ENCODE peak calls at places on chromosomes 7 and 10, in seven cellular contexts. One of them, this sample, is unnamed.

GRCh38 chr10:34861293-34862004 is 46.4 kb upstream of the PARD3 start:
- DNase-seq in SHP77: peak
- DNase-seq in iPS-NIHi11: no peak
- DNase-seq in germinal center: no peak
- DNase-seq in activated CD4-positive, CD25-positive, alpha-beta regulatory T cell: no peak
- DNase-seq in skeletal muscle cell: peak
- DNase-seq in aorta: no peak
- DNase-seq in this sample: no peak

GRCh38 chr10:97858001-97858439 is 8.4 kb downstream of the GOLGA7B start:
- DNase-seq in SHP77: no peak
- DNase-seq in skeletal muscle cell: no peak
- DNase-seq in aorta: no peak
- DNase-seq in germinal center: no peak
- DNase-seq in iPS-NIHi11: no peak
- DNase-seq in activated CD4-positive, CD25-positive, alpha-beta regulatory T cell: no peak
- DNase-seq in this sample: peak

GRCh38 chr10:98260350-98260749 is 7.6 kb downstream of the LOXL4 start:
- DNase-seq in aorta: no peak
- DNase-seq in skeletal muscle cell: no peak
- DNase-seq in SHP77: no peak
- DNase-seq in germinal center: no peak
- DNase-seq in activated CD4-positive, CD25-positive, alpha-beta regulatory T cell: no peak
- DNase-seq in iPS-NIHi11: no peak
- DNase-seq in this sample: no peak

GRCh38 chr10:124403548-124403947 is 15.2 kb downstream of the OAT start:
- DNase-seq in skeletal muscle cell: peak
- DNase-seq in activated CD4-positive, CD25-positive, alpha-beta regulatory T cell: no peak
- DNase-seq in SHP77: peak
- DNase-seq in germinal center: peak
- DNase-seq in aorta: no peak
- DNase-seq in iPS-NIHi11: peak
- DNase-seq in this sample: peak

GRCh38 chr7:150994141-150994837 is 3.5 kb downstream of the NOS3 start:
- DNase-seq in iPS-NIHi11: no peak
- DNase-seq in germinal center: no peak
- DNase-seq in SHP77: no peak
- DNase-seq in skeletal muscle cell: no peak
- DNase-seq in activated CD4-positive, CD25-positive, alpha-beta regulatory T cell: no peak
- DNase-seq in aorta: no peak
- DNase-seq in this sample: peak

GRCh38 chr10:110205051-110205675 is 2.2 kb upstream of the MXI1 start:
- DNase-seq in SHP77: no peak
- DNase-seq in iPS-NIHi11: no peak
- DNase-seq in skeletal muscle cell: no peak
- DNase-seq in activated CD4-positive, CD25-positive, alpha-beta regulatory T cell: no peak
- DNase-seq in germinal center: no peak
- DNase-seq in aorta: no peak
- DNase-seq in this sample: peak

GRCh38 chr10:23742368-23742767 is 303.5 kb downstream of the OTUD1 start:
- DNase-seq in skeletal muscle cell: no peak
- DNase-seq in activated CD4-positive, CD25-positive, alpha-beta regulatory T cell: no peak
- DNase-seq in germinal center: no peak
- DNase-seq in iPS-NIHi11: no peak
- DNase-seq in aorta: no peak
- DNase-seq in SHP77: no peak
- DNase-seq in this sample: no peak

GRCh38 chr10:61000769-61001730 is 57.1 kb upstream of the RHOBTB1 start:
- DNase-seq in iPS-NIHi11: peak
- DNase-seq in SHP77: no peak
- DNase-seq in activated CD4-positive, CD25-positive, alpha-beta regulatory T cell: no peak
- DNase-seq in germinal center: peak
- DNase-seq in skeletal muscle cell: no peak
- DNase-seq in aorta: no peak
- DNase-seq in this sample: peak

GRCh38 chr7:116522247-116522646 is 2.6 kb upstream of the CAV1 start:
- DNase-seq in activated CD4-positive, CD25-positive, alpha-beta regulatory T cell: no peak
- DNase-seq in germinal center: no peak
- DNase-seq in skeletal muscle cell: peak
- DNase-seq in aorta: no peak
- DNase-seq in iPS-NIHi11: peak
- DNase-seq in SHP77: no peak
- DNase-seq in this sample: no peak

GRCh38 chr10:70268376-70268775 is 15.4 kb downstream of the NPFFR1 start:
- DNase-seq in SHP77: no peak
- DNase-seq in skeletal muscle cell: no peak
- DNase-seq in germinal center: no peak
- DNase-seq in aorta: no peak
- DNase-seq in iPS-NIHi11: no peak
- DNase-seq in activated CD4-positive, CD25-positive, alpha-beta regulatory T cell: no peak
- DNase-seq in this sample: no peak

GRCh38 chr7:99393363-99394187 is 14.8 kb downstream of the PDAP1 start:
- DNase-seq in germinal center: no peak
- DNase-seq in skeletal muscle cell: no peak
- DNase-seq in aorta: no peak
- DNase-seq in SHP77: peak
- DNase-seq in iPS-NIHi11: peak
- DNase-seq in activated CD4-positive, CD25-positive, alpha-beta regulatory T cell: no peak
- DNase-seq in this sample: no peak